ENCODE peak calls at places on chromosomes 5 and 9, in four cellular contexts. H, C, W and L are unnamed samples. For H4K20me1, the result is how much of the 10 kb centered on the place peaks cover.

GRCh38 chr9:127175319-127175715 is 52.9 kb upstream of the ANGPTL2 start:
- DNase-seq in H (no peak), C (no peak), W (no peak), L (no peak)

GRCh38 chr5:56481147-56481997 is 248.2 kb upstream of the ANKRD55 start:
- DNase-seq in H (peak), C (peak), W (peak), L (peak)

GRCh38 chr5:125109293-125109692 is 362.9 kb upstream of the ZNF608 start:
- DNase-seq in H (no peak), C (no peak), W (no peak), L (no peak)

GRCh38 chr5:79956173-79956670 is 34.8 kb downstream of the MTX3 start:
- DNase-seq in H (no peak), C (no peak), W (no peak), L (peak)

GRCh38 chr5:178464431-178465048 is 125.7 kb downstream of the COL23A1 start:
- DNase-seq in H (no peak), C (no peak), W (no peak), L (no peak)

GRCh38 chr5:14872070-14872989 is 752 bp upstream of the ANKH start:
- DNase-seq in H (peak), C (peak), W (peak), L (peak)

GRCh38 chr9:125255781-125256391 is 5.7 kb upstream of the GAPVD1 start:
- DNase-seq in H (peak), C (peak), W (peak), L (peak)

GRCh38 chr5:57671371-57671770 is 188.8 kb upstream of the ACTBL2 start:
- DNase-seq in H (no peak), C (no peak), W (no peak), L (no peak)

GRCh38 chr9:33468215-33468730 is 5.5 kb downstream of the NOL6 start:
- DNase-seq in H (no peak), C (no peak), W (no peak), L (no peak)

GRCh38 chr5:88724201-88724600 is 158.8 kb downstream of the MEF2C start:
- DNase-seq in H (no peak), C (peak), W (peak), L (peak)

GRCh38 chr9:1018121-1018520 is 32.0 kb upstream of the DMRT2 start:
- DNase-seq in H (peak), C (no peak), W (peak), L (peak)

GRCh38 chr5:78597068-78597857 is 51.3 kb downstream of the LHFPL2 start:
- DNase-seq in H (no peak), C (no peak), W (no peak), L (peak)

GRCh38 chr5:59357421-59357977 is 536.0 kb downstream of the PDE4D start:
- DNase-seq in H (no peak), C (peak), W (peak), L (no peak)

GRCh38 chr9:126494264-126494663 is 119.5 kb upstream of the LMX1B start:
- DNase-seq in H (no peak), C (no peak), W (no peak), L (peak)

GRCh38 chr9:21455320-21455719 is 15.1 kb downstream of the IFNA1 start:
- DNase-seq in H (peak), C (peak), W (peak), L (peak)
- TF ChIP-seq CTCF in H (peak), C (peak), W (peak), L (peak)

DNA sequence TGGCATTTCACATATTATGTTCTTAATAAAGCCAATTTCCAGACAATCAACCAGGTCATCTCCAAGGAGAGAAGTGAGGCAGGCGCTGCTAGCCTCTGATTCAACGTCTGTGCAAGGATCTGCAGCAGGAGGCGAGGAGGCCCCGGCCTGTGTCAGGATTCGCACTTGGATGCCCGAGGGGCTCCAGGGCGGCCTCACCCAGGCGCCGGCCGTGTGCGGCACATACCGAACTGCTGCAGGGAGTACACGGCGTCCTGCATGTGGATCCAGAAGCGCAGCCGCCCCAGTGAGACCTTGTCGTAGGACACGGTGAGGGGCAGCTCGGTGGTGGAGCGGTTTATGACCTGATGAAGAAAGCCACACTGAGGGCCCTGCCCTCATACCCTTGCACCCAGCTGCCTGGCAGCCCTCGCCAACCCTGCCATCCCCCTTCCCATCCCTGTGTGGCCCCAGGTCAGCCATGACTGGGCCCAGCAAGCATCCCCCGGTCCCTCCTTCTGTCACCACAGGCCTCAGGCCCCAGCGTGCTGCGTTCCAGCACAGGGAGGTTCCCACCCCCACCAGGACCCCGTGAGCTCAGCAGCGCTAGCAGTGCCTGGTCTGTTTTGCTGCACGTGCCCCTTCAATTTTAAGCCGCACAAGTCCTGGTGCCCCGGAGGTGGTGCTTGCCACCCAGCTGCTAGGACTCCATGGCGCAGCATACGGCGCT is 9.9 kb downstream of the CLPTM1L start:
- DNase-seq in H (no peak), C (no peak), W (no peak), L (no peak)
- H4K20me1 ChIP-seq in H (under half), C (under half), W (under half), L (under half)

DNA sequence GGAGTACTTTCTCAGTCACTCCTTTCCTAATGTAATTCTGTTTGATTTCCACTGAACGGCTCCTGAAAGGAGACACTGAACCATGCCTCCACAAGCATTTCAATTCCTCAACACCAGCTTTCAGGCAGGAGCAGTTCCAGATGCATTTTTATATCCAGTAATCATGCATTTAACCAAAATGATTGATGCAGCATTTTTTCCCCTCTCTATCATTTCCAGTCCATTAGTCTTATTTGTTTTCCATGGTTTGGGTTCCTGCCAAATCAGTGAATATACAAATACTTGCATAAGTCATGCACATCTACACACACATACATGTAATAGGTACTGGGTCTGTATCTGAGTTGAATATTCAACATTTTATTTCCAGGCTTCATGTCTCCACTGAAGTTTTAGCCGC is 122.7 kb downstream of the GRIA1 start:
- DNase-seq in H (no peak), C (no peak), W (no peak), L (peak)
- TF ChIP-seq EZH2phosphoT487 in H (no peak), C (no peak), W (no peak), L (no peak)

DNA sequence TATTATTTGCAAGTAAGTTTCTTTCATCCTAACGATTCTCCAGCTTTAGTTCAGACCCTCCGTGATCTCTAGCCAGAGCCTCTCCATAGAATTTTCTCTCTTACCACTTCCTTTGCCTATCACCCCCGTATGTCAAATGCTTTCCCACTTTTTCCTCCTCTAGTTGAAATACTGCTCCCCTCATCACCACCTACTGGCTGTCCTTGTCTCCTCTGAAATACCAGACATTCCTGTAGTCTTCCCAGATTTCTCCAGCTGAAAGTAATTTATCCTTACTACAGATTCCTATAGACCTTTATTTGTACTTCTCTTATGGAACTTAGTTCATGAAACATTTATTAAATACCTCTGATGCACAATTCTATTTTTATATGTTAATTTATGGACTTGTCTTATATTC is 36.0 kb upstream of the GLIPR2 start:
- DNase-seq in H (no peak), C (no peak), W (peak), L (no peak)
- TF ChIP-seq CTCF in H (no peak), C (no peak), W (peak), L (no peak)

GRCh38 chr5:6039111-6039510 is 339.2 kb downstream of the MED10 start:
- DNase-seq in H (no peak), C (no peak), W (no peak), L (no peak)
- H4K20me1 ChIP-seq in H (under half), C (under half), W (under half), L (under half)

GRCh38 chr9:109538346-109538745 is 40.2 kb upstream of the PTPN3 start:
- DNase-seq in H (no peak), C (no peak), W (no peak), L (peak)

GRCh38 chr9:109537288-109537687 is 39.2 kb upstream of the PTPN3 start:
- DNase-seq in H (no peak), C (no peak), W (no peak), L (no peak)

DNA sequence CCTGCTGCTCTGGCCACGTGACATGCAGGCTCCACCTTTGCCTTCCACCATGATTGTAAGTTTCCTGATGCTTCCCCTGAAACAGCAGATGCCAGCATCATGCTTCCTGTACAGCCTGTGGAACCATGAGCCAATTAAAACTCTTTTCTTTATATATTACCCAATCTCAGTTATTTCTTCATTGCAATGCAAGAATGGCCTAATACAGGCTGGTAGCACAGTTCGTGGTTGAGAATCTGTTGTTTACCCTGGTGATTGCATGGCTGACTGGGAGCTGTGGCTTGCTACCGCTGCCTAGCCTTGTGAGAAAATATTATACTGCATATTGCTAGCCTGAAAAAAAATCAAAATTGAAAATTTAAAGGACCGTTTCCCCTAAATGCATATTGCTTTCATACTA is 44.8 kb upstream of the PTPN3 start:
- DNase-seq in H (no peak), C (no peak), W (no peak), L (no peak)
- TF ChIP-seq EZH2phosphoT487 in H (no peak), C (no peak), W (no peak), L (no peak)

DNA sequence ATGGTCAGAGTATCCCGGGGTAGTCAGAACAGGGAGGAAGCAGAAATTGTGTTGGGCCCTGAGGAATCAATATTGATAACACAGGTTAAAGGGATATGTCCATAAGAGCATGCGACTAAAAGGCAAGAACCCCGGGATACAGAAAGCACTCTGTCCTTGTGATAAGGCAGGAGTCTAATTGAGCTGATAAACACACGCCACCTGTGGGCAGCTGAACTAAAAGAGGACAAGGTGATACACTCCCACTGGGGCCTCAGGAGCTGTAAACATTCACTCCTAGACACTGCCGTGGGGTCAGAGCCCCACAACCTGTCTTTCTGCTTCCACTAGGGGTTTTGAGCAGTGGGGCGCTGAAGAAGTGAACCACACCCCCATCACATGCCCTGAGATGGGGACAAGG is 144.7 kb upstream of the MPDZ start:
- DNase-seq in H (no peak), C (peak), W (peak), L (no peak)
- TF ChIP-seq CTCF in H (no peak), C (no peak), W (peak), L (peak)

DNA sequence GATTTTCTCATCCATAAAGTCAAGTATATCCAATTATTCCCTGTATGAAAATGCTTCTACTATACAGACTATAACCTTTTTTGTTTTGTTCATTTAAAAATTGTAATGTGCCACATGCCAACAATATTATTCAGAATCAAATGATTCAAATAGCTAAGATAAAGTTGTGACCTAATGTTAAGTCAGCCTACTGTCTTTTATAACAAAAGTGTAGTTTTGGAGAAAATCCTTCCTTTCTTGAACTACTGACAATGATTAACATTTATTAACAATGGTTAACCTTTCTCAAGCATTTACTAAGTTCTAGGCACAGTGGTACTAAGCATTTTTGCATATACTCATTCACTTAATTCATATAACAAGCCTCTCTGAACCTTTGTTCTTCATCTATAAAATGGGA is 25.0 kb downstream of the CSF2 start:
- DNase-seq in H (no peak), C (no peak), W (no peak), L (no peak)
- H4K20me1 ChIP-seq in H (under half), C (under half), W (under half), L (under half)

GRCh38 chr9:124220551-124221451 is 36.9 kb upstream of the NEK6 start:
- DNase-seq in H (no peak), C (no peak), W (no peak), L (peak)
- TF ChIP-seq EZH2phosphoT487 in H (no peak), C (no peak), W (no peak), L (no peak)

GRCh38 chr9:130660326-130660682 is 4.1 kb upstream of the PRDM12 start:
- DNase-seq in H (no peak), C (no peak), W (no peak), L (no peak)
- TF ChIP-seq CTCF in H (no peak), C (no peak), W (no peak), L (no peak)